ENCODE peak calls at places on chromosomes 4 and X, in four cellular contexts. One of them, this sample, is unnamed.

GRCh38 chrX:124033821-124034220 is 72.3 kb downstream of the STAG2 start:
- DNase-seq in A549: no peak
- DNase-seq in endothelial cell of umbilical vein: no peak
- DNase-seq in K562: no peak
- DNase-seq in this sample: peak; percentile 51

GRCh38 chr4:2260336-2261109 is 1.4 kb downstream of the MXD4 start:
- DNase-seq in A549: no peak
- DNase-seq in endothelial cell of umbilical vein: no peak
- DNase-seq in K562: no peak
- DNase-seq in this sample: peak; percentile 26

GRCh38 chrX:65196758-65197371 is 220.6 kb upstream of the ZC4H2 start:
- DNase-seq in K562: peak; percentile 2
- DNase-seq in endothelial cell of umbilical vein: no peak
- DNase-seq in A549: peak; percentile 8
- DNase-seq in this sample: no peak

GRCh38 chr4:95059630-95060029 is 301.9 kb downstream of the BMPR1B start:
- DNase-seq in K562: no peak
- DNase-seq in endothelial cell of umbilical vein: peak; percentile 56
- DNase-seq in A549: no peak
- DNase-seq in this sample: no peak

GRCh38 chrX:44042731-44043130 is 69.5 kb upstream of the NDP start:
- DNase-seq in K562: no peak
- DNase-seq in A549: no peak
- DNase-seq in endothelial cell of umbilical vein: no peak
- DNase-seq in this sample: no peak

GRCh38 chr4:27059446-27059845 is 198.8 kb downstream of the STIM2 start:
- DNase-seq in K562: no peak
- DNase-seq in endothelial cell of umbilical vein: no peak
- DNase-seq in A549: no peak
- DNase-seq in this sample: no peak

GRCh38 chr4:129581305-129581704 is 485.4 kb downstream of the C4orf33 start:
- DNase-seq in A549: no peak
- DNase-seq in K562: no peak
- DNase-seq in endothelial cell of umbilical vein: no peak
- DNase-seq in this sample: no peak

GRCh38 chr4:8480221-8480620 is 39.6 kb downstream of the TRMT44 start:
- DNase-seq in A549: no peak
- DNase-seq in endothelial cell of umbilical vein: no peak
- DNase-seq in K562: no peak
- DNase-seq in this sample: no peak

GRCh38 chr4:22733816-22734215 is 41.1 kb downstream of the GBA3 start:
- DNase-seq in A549: no peak
- DNase-seq in endothelial cell of umbilical vein: no peak
- DNase-seq in K562: no peak
- DNase-seq in this sample: no peak

DNA sequence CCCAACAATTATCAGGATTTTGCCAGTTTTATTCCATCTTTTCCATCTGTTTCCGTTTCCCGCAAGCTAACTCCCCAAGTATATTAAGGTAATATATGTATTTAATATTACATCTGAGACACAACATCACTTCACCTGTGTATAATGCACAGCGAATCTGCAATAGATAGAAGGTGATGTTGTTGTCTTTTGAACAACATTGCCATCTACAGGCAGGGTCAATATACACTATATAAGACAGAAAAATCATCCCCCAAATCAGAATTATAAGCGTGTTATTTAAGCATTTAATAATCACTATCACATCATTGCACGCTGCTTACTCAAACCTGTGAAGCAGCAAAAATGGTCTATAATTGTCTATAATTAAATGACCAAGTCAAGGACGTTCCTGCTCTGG is 1115.5 kb downstream of the NLGN4X start:
- DNase-seq in endothelial cell of umbilical vein: no peak
- DNase-seq in A549: peak; percentile 25
- DNase-seq in K562: peak; percentile 2
- DNase-seq in this sample: peak; percentile 27
- TF ChIP-seq CTCF in endothelial cell of umbilical vein: no peak
- TF ChIP-seq CTCF in A549: peak; percentile 42
- TF ChIP-seq CTCF in K562: no peak
- TF ChIP-seq CTCF in this sample: peak; percentile 13

DNA sequence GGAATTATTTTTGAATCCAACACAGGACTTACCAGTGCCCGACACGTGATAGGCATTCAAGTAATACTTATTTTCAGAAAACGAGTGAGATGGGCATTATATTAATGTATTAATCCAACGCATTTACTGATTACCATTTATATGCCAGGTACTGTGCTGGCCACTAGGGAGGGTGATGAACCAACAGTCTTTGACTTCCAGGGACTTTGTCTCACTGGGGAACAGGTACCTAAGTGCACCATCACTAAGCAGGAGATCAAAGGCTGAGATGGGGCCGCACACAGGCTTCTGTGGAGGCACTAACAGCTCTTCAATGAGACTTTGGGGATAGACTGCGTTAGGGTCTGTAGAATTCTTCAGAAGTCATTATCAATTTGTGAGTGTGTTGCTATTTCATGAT is 5.7 kb upstream of the TADA2B start:
- DNase-seq in A549: no peak
- DNase-seq in K562: no peak
- DNase-seq in endothelial cell of umbilical vein: no peak
- DNase-seq in this sample: no peak
- TF ChIP-seq POLR2A in A549: no peak
- TF ChIP-seq POLR2A in K562: no peak
- TF ChIP-seq POLR2A in endothelial cell of umbilical vein: no peak
- TF ChIP-seq POLR2A in this sample: no peak

DNA sequence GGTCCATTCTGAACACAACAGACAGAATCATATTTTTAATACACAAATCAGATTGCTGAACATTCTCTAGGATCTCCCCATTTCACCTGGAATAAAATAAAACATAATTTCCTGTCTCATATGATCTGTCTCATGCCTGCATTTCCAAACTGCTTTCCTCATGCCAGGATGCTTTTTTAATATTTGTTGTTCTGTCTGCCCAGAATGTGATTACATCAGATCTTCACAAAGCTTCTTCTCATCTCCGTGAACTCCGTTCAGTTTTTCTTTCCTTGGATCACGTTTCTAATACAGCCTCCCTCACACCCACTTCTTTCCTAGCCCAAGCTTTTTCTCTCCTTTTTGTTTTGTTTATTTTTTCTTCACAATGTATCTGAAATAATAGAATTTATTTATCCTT is 165.6 kb upstream of the SLIT2 start:
- DNase-seq in endothelial cell of umbilical vein: no peak
- DNase-seq in K562: no peak
- DNase-seq in A549: no peak
- DNase-seq in this sample: no peak
- TF ChIP-seq MYC in endothelial cell of umbilical vein: no peak
- TF ChIP-seq MYC in K562: no peak
- TF ChIP-seq MYC in A549: no peak
- TF ChIP-seq MYC in this sample: no peak

DNA sequence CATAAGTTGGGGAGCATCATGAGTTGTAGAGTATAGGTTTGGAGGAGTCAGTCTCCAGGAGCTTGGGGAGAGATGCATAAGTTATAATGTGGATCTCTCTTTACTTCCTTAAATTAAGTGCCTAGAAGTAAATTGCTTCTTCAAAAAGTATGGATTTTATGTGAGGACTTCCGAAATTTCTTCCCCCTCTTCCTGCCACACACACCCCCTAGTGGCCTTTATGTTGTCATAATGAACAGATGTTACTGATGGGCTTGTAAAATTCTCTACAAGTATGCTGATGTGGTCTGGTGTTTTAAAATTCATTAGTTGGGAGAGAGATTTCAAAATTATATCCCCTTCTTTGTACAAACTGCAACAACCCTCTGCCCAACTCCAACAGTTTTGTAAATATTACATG is 2.3 kb upstream of the METTL14 start:
- DNase-seq in endothelial cell of umbilical vein: no peak
- DNase-seq in A549: peak; percentile 25
- DNase-seq in K562: peak; percentile 53
- DNase-seq in this sample: peak; percentile 62
- TF ChIP-seq CTCF in endothelial cell of umbilical vein: peak; percentile 24
- TF ChIP-seq CTCF in A549: peak; percentile 46
- TF ChIP-seq CTCF in K562: peak; percentile 64
- TF ChIP-seq CTCF in this sample: peak; percentile 39